ENCODE peak calls at places on chromosome 11, in five cellular contexts. Z is H1, H is esophagus muscularis mucosa, I is right lobe of liver, B is PC-3. V is an unnamed sample.

GRCh38 chr11:47672283-47672730 is 29.9 kb upstream of the MTCH2 start:
- DNase-seq in H (no peak), Z (no peak), B (peak; percentile 24), I (no peak), V (no peak)

GRCh38 chr11:67613960-67614715 is 7.4 kb downstream of the NDUFV1 start:
- DNase-seq in Z (peak; percentile 93), I (peak; percentile 75), B (peak; percentile 53), H (no peak), V (no peak)

GRCh38 chr11:71252434-71252781 is at the start of gene SHANK2:
- DNase-seq in I (peak; percentile 71), Z (peak; percentile 82), H (no peak), B (peak; percentile 74), V (no peak)

GRCh38 chr11:871472-871871 is 28.8 kb downstream of the TSPAN4 start:
- DNase-seq in I (no peak), H (no peak), Z (no peak), B (no peak), V (no peak)

GRCh38 chr11:112298535-112298934 is 37.9 kb upstream of the PLET1 start:
- DNase-seq in I (peak; percentile 83), B (no peak), H (no peak), Z (no peak), V (no peak)

GRCh38 chr11:119110439-119110838 is 3.3 kb downstream of the C2CD2L start:
- DNase-seq in I (no peak), Z (no peak), H (no peak), B (no peak), V (no peak)

GRCh38 chr11:65382036-65382803 is at the start of gene SLC25A45:
- DNase-seq in Z (peak; percentile 80), B (peak; percentile 99), H (peak; percentile 98), I (peak; percentile 95), V (peak; percentile 91)

GRCh38 chr11:126434950-126435335 is 79.5 kb downstream of the ST3GAL4 start:
- DNase-seq in H (no peak), I (no peak), Z (no peak), B (no peak), V (no peak)

GRCh38 chr11:18633256-18634139 is 644 bp downstream of the SPTY2D1 start:
- DNase-seq in H (no peak), I (no peak), B (no peak), Z (no peak), V (no peak)

GRCh38 chr11:113683481-113684046 is 22.5 kb downstream of the TMPRSS5 start:
- DNase-seq in Z (peak; percentile 32), B (no peak), H (no peak), I (no peak), V (no peak)

GRCh38 chr11:45926001-45926401 is 3.5 kb downstream of the LARGE2 start:
- DNase-seq in H (no peak), Z (no peak), I (no peak), B (no peak), V (no peak)

GRCh38 chr11:95256204-95256819 is 25.3 kb upstream of the SESN3 start:
- DNase-seq in H (no peak), I (no peak), B (no peak), Z (no peak), V (no peak)

GRCh38 chr11:119377112-119377901 is 4.2 kb downstream of the USP2 start:
- DNase-seq in B (peak; percentile 41), H (no peak), Z (no peak), I (no peak), V (no peak)

GRCh38 chr11:74169736-74170458 is 905 bp downstream of the C2CD3 start:
- DNase-seq in Z (no peak), H (no peak), I (no peak), B (no peak), V (no peak)

GRCh38 chr11:68928481-68928880 is 24.8 kb downstream of the IGHMBP2 start:
- DNase-seq in H (no peak), Z (no peak), B (no peak), I (no peak), V (no peak)

GRCh38 chr11:92384316-92384715 is 159.7 kb downstream of the FAT3 start:
- DNase-seq in I (no peak), B (peak; percentile 15), H (no peak), Z (no peak), V (peak; percentile 23)

GRCh38 chr11:118514103-118514502 is 13.2 kb upstream of the TTC36 start:
- DNase-seq in H (no peak), B (no peak), I (no peak), Z (no peak), V (no peak)

GRCh38 chr11:66112640-66113098 is 42.6 kb downstream of the PACS1 start:
- DNase-seq in I (no peak), B (peak; percentile 92), H (no peak), Z (no peak), V (no peak)

GRCh38 chr11:65446446-65447277 is 24.1 kb downstream of the NEAT1 start:
- DNase-seq in H (peak; percentile 93), I (peak; percentile 78), Z (no peak), B (peak; percentile 2), V (no peak)

GRCh38 chr11:112520293-112520692 is 259.6 kb upstream of the PLET1 start:
- DNase-seq in Z (no peak), B (no peak), I (no peak), H (no peak), V (no peak)

GRCh38 chr11:102240502-102240901 is 76.8 kb upstream of the BIRC3 start:
- DNase-seq in I (no peak), Z (no peak), H (no peak), B (peak; percentile 35), V (no peak)

DNA sequence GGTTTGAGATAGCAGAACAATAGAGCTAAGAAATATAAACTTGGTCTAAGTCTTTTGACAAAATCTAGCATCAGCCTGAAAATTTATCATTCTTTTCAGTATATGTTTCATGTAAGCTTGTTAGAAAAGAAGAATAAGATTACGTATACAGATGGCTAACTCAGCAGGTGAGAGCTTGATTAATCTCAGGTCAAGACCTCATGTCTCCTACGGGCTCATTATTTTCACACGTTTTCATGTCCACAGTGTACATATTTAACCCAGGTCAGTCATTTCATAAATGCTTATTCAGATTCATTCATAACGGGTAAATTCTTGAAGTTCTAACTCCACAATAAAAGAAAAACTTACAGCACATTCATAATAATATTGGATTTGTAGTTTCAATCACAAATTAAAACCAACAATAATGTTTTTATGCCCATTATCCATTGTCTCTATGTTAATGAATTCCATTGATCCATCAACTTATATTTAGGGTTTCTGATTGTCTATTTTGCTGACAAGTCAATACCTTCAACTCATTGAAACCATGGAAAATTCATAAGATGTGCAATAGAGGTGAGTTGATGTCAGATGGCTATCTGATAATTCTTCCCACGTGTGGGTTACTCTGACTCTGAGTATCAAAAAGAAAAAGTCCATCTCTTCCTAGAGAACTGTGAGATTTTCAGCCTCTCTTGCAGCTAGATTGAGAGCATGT is 102.6 kb downstream of the CASP12 start:
- DNase-seq in I (no peak), H (no peak), B (no peak), Z (no peak), V (no peak)
- H3K4me3 ChIP-seq in I (no peak overlapping the region), H (no peak overlapping the region), B (no peak overlapping the region), Z (no peak overlapping the region), V (no peak overlapping the region)

DNA sequence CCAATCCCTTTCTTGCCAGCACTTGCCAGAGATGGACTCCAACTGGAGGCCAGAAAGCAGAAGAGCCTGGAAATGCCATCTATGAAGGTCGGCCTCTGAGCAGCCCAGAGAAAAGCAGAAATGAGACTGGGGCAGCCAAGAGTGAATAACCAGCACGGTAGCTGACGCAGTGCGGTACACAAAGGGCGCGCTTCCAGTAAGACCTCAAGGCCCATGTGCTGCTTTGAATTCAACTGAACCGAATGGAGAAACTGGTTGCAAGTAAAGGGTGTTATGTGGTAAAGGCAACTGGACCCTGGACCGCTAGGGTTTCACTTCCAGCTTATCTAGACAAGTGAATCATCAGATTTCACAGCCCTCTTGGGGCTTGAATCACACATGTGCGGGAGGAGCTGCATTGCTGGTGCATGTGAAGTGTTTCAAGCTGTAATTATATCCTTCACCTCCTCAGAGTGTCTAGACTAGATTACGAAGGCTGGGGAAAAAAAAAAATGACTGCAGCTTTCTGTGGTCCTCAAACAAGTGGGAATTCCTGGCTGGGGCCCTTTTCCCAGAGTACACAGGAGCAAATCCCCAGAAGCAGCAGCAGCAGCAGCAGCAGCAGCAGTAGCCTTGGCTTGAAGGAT is 128.9 kb downstream of the CCDC34 start:
- DNase-seq in I (no peak), Z (no peak), B (peak; percentile 56), H (no peak), V (peak; percentile 91)
- TF ChIP-seq CTCF in I (no peak), Z (no peak), B (no peak), H (no peak), V (peak; percentile 10)

GRCh38 chr11:59207988-59208432 is 4.7 kb downstream of the MPEG1 start:
- DNase-seq in Z (no peak), B (peak; percentile 69), I (no peak), H (no peak), V (peak; percentile 55)
- H3K27me3 ChIP-seq in Z (no peaks in the 10 kb centered on the region), B (peaks cover 6% of the 10 kb centered on the region), I (no peaks in the 10 kb centered on the region), H (no peaks in the 10 kb centered on the region), V (no peaks in the 10 kb centered on the region)

GRCh38 chr11:3920148-3920852 is 64.8 kb downstream of the STIM1 start:
- DNase-seq in H (no peak), I (no peak), Z (no peak), B (peak; percentile 71), V (no peak)
- H3K4me3 ChIP-seq in H (no peak overlapping the region), I (no peak overlapping the region), Z (no peak overlapping the region), B (no peak overlapping the region), V (no peak overlapping the region)

GRCh38 chr11:17526326-17526725 is 17.9 kb downstream of the USH1C start:
- DNase-seq in B (no peak), Z (no peak), H (no peak), I (no peak), V (no peak)

GRCh38 chr11:17526931-17527660 is 17.1 kb downstream of the USH1C start:
- DNase-seq in Z (no peak), B (no peak), I (no peak), H (no peak), V (peak; percentile 37)

GRCh38 chr11:17528906-17529813 is 15.1 kb downstream of the USH1C start:
- DNase-seq in I (no peak), H (no peak), Z (no peak), B (no peak), V (no peak)

GRCh38 chr11:17529814-17530162 is 14.4 kb downstream of the USH1C start:
- DNase-seq in I (no peak), Z (no peak), H (no peak), B (no peak), V (no peak)

GRCh38 chr11:17528181-17528691 is 16.0 kb downstream of the USH1C start:
- DNase-seq in I (peak; percentile 69), H (no peak), Z (peak; percentile 90), B (peak; percentile 65), V (no peak)
- TF ChIP-seq CTCF in I (peak; percentile 67), H (peak; percentile 60), Z (peak; percentile 80), B (peak; percentile 85), V (peak; percentile 85)

GRCh38 chr11:72669527-72669926 is 4.7 kb downstream of the PDE2A start:
- DNase-seq in I (no peak), H (no peak), B (no peak), Z (no peak), V (no peak)
- H3K27me3 ChIP-seq in I (no peaks in the 10 kb centered on the region), H (peaks cover 21% of the 10 kb centered on the region), B (peaks cover 25% of the 10 kb centered on the region), Z (peaks cover under 1% of the 10 kb centered on the region), V (peaks cover 62% of the 10 kb centered on the region)

V was measured in kidney epithelial cell.